ENCODE peak calls at places on chromosomes 11 and 22, in seven cellular contexts. One of them, this sample, is unnamed.

GRCh38 chr11:8384199-8384821 is 120.6 kb upstream of the LMO1 start:
- DNase-seq in IMR-90: no peak
- DNase-seq in fibroblast of lung: peak; percentile 42
- DNase-seq in GM23338: peak; percentile 73
- DNase-seq in sigmoid colon: peak; percentile 79
- DNase-seq in ovary: peak; percentile 55
- DNase-seq in HCT116: no peak
- DNase-seq in this sample: peak; percentile 83

GRCh38 chr11:73530109-73530508 is 67.8 kb downstream of the FAM168A start:
- DNase-seq in IMR-90: no peak
- DNase-seq in fibroblast of lung: no peak
- DNase-seq in GM23338: peak; percentile 82
- DNase-seq in sigmoid colon: no peak
- DNase-seq in ovary: no peak
- DNase-seq in HCT116: no peak
- DNase-seq in this sample: peak; percentile 80

GRCh38 chr11:70399681-70400112 is 1.4 kb downstream of the CTTN start:
- DNase-seq in IMR-90: peak; percentile 97
- DNase-seq in fibroblast of lung: peak; percentile 94
- DNase-seq in GM23338: peak; percentile 76
- DNase-seq in sigmoid colon: peak; percentile 94
- DNase-seq in ovary: peak; percentile 95
- DNase-seq in HCT116: peak; percentile 87
- DNase-seq in this sample: peak; percentile 77

GRCh38 chr11:44751066-44751465 is 24.3 kb downstream of the TSPAN18 start:
- DNase-seq in IMR-90: no peak
- DNase-seq in fibroblast of lung: no peak
- DNase-seq in GM23338: no peak
- DNase-seq in sigmoid colon: no peak
- DNase-seq in ovary: no peak
- DNase-seq in HCT116: no peak
- DNase-seq in this sample: peak; percentile 32

GRCh38 chr11:33804471-33804870 is 30.2 kb upstream of the FBXO3 start:
- DNase-seq in IMR-90: no peak
- DNase-seq in fibroblast of lung: peak; percentile 5
- DNase-seq in GM23338: no peak
- DNase-seq in sigmoid colon: no peak
- DNase-seq in ovary: no peak
- DNase-seq in HCT116: no peak
- DNase-seq in this sample: no peak

GRCh38 chr11:62245271-62245753 is 3.3 kb downstream of the SCGB1D2 start:
- DNase-seq in IMR-90: peak; percentile 28
- DNase-seq in fibroblast of lung: peak; percentile 14
- DNase-seq in GM23338: peak; percentile 75
- DNase-seq in sigmoid colon: no peak
- DNase-seq in ovary: no peak
- DNase-seq in HCT116: no peak
- DNase-seq in this sample: peak; percentile 92

GRCh38 chr11:119237515-119237914 is 31.4 kb downstream of the CBL start:
- DNase-seq in IMR-90: no peak
- DNase-seq in fibroblast of lung: no peak
- DNase-seq in GM23338: no peak
- DNase-seq in sigmoid colon: no peak
- DNase-seq in ovary: no peak
- DNase-seq in HCT116: no peak
- DNase-seq in this sample: no peak

GRCh38 chr22:47204002-47204979 is 441.8 kb downstream of the TBC1D22A start:
- DNase-seq in IMR-90: no peak
- DNase-seq in fibroblast of lung: no peak
- DNase-seq in GM23338: no peak
- DNase-seq in sigmoid colon: peak; percentile 72
- DNase-seq in ovary: peak; percentile 85
- DNase-seq in HCT116: no peak
- DNase-seq in this sample: peak; percentile 30

GRCh38 chr11:17010851-17011420 is 3.3 kb downstream of the PLEKHA7 start:
- DNase-seq in IMR-90: no peak
- DNase-seq in fibroblast of lung: no peak
- DNase-seq in GM23338: peak; percentile 53
- DNase-seq in sigmoid colon: peak; percentile 54
- DNase-seq in ovary: no peak
- DNase-seq in HCT116: no peak
- DNase-seq in this sample: peak; percentile 65

GRCh38 chr11:132959663-132960062 is 572.6 kb downstream of the OPCML start:
- DNase-seq in IMR-90: no peak
- DNase-seq in fibroblast of lung: no peak
- DNase-seq in GM23338: no peak
- DNase-seq in sigmoid colon: no peak
- DNase-seq in ovary: no peak
- DNase-seq in HCT116: no peak
- DNase-seq in this sample: no peak

GRCh38 chr22:20653795-20654342 is 120.0 kb upstream of the SERPIND1 start:
- DNase-seq in IMR-90: no peak
- DNase-seq in fibroblast of lung: no peak
- DNase-seq in GM23338: no peak
- DNase-seq in sigmoid colon: no peak
- DNase-seq in ovary: no peak
- DNase-seq in HCT116: no peak
- DNase-seq in this sample: no peak

GRCh38 chr22:24046024-24046423 is 34.9 kb downstream of the CABIN1 start:
- DNase-seq in IMR-90: no peak
- DNase-seq in fibroblast of lung: peak; percentile 11
- DNase-seq in GM23338: no peak
- DNase-seq in sigmoid colon: no peak
- DNase-seq in ovary: no peak
- DNase-seq in HCT116: no peak
- DNase-seq in this sample: no peak

GRCh38 chr11:9868641-9869040 is 204.8 kb downstream of the SWAP70 start:
- DNase-seq in IMR-90: no peak
- DNase-seq in fibroblast of lung: no peak
- DNase-seq in GM23338: no peak
- DNase-seq in sigmoid colon: no peak
- DNase-seq in ovary: no peak
- DNase-seq in HCT116: no peak
- DNase-seq in this sample: no peak

DNA sequence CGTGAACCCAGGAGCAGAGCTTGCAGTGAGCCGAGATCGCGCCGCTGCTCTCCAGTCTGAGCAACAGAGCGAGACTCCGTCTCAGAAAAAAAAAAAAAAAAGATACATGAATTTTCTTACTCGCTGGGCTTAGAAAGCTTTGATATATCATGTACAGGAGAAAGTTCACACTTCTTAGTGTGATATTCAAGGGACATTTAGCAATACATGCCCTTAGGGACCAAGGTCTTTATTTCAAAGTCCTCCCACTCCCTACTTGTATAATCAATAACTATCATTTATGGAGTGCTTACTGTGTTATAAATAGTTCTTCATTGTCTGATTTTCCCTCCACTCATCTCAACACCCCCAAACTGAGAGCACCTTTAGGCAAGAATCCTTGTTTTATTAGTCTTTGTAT is 103.3 kb downstream of the UVRAG start:
- DNase-seq in IMR-90: no peak
- DNase-seq in fibroblast of lung: no peak
- DNase-seq in GM23338: no peak
- DNase-seq in sigmoid colon: no peak
- DNase-seq in ovary: no peak
- DNase-seq in HCT116: no peak
- DNase-seq in this sample: no peak
- H3K4me1 ChIP-seq in IMR-90: peaks cover 2% of the 10 kb centered on the region
- H3K4me1 ChIP-seq in fibroblast of lung: no peaks in the 10 kb centered on the region
- H3K4me1 ChIP-seq in GM23338: no peaks in the 10 kb centered on the region
- H3K4me1 ChIP-seq in sigmoid colon: peaks cover 24% of the 10 kb centered on the region
- H3K4me1 ChIP-seq in ovary: no peaks in the 10 kb centered on the region
- H3K4me1 ChIP-seq in HCT116: no peaks in the 10 kb centered on the region
- H3K4me1 ChIP-seq in this sample: no peaks in the 10 kb centered on the region

DNA sequence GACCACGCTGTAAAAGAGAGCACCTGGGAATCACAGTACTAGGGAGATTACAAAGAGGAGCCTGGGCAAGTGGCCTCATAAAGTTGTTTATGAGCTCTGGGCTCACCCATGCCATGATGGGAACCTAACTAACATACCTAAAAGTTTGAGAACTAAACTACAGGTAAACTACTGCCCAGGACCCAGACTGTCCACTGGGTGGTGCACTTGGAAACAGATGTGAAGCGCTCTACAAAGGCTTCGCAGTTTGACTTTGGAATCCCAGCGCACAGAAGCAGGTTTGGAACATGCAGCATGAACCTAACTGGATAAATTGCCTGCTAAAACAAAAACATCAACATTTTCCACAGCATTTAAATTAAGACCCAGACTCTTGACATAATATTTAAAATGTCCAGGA is 418.6 kb downstream of the FAM181B start:
- DNase-seq in IMR-90: no peak
- DNase-seq in fibroblast of lung: no peak
- DNase-seq in GM23338: peak; percentile 81
- DNase-seq in sigmoid colon: peak; percentile 53
- DNase-seq in ovary: peak; percentile 10
- DNase-seq in HCT116: no peak
- DNase-seq in this sample: peak; percentile 88
- TF ChIP-seq CTCF in IMR-90: no peak
- TF ChIP-seq CTCF in fibroblast of lung: no peak
- TF ChIP-seq CTCF in GM23338: peak; percentile 81
- TF ChIP-seq CTCF in sigmoid colon: no peak
- TF ChIP-seq CTCF in ovary: no peak
- TF ChIP-seq CTCF in HCT116: peak; percentile 7
- TF ChIP-seq CTCF in this sample: peak; percentile 84

DNA sequence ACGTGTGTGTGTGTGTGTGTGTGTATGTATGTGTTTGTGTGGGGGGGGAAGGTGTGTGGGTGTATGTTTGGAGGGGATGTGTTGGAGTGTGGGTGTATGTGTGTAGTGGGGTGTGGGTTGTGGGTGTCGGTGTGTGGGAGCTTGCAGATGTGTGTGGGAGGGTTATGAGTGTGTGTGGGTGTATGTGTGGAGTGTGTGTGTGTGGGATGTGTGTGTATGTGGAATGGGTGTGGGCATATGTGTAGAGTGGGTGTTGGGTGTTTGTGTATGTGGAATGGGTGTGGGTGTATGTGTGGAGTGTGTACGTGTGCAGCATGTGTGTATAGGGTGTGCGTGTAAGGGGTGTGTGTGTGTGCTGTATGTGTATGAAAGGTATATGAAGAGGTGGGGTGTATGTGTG is 14.7 kb downstream of the STX3 start:
- DNase-seq in IMR-90: no peak
- DNase-seq in fibroblast of lung: no peak
- DNase-seq in GM23338: no peak
- DNase-seq in sigmoid colon: no peak
- DNase-seq in ovary: no peak
- DNase-seq in HCT116: no peak
- DNase-seq in this sample: no peak
- H3K4me1 ChIP-seq in IMR-90: no peaks in the 10 kb centered on the region
- H3K4me1 ChIP-seq in fibroblast of lung: no peaks in the 10 kb centered on the region
- H3K4me1 ChIP-seq in GM23338: peaks cover 3% of the 10 kb centered on the region
- H3K4me1 ChIP-seq in sigmoid colon: no peaks in the 10 kb centered on the region
- H3K4me1 ChIP-seq in ovary: peaks cover 4% of the 10 kb centered on the region
- H3K4me1 ChIP-seq in HCT116: peaks cover 5% of the 10 kb centered on the region
- H3K4me1 ChIP-seq in this sample: peaks cover 14% of the 10 kb centered on the region

GRCh38 chr22:21966643-21967516 is 14.2 kb upstream of the PPM1F start:
- DNase-seq in IMR-90: no peak
- DNase-seq in fibroblast of lung: no peak
- DNase-seq in GM23338: no peak
- DNase-seq in sigmoid colon: no peak
- DNase-seq in ovary: no peak
- DNase-seq in HCT116: no peak
- DNase-seq in this sample: no peak

GRCh38 chr22:21967693-21968271 is 14.8 kb downstream of the TOP3B start:
- DNase-seq in IMR-90: no peak
- DNase-seq in fibroblast of lung: no peak
- DNase-seq in GM23338: no peak
- DNase-seq in sigmoid colon: no peak
- DNase-seq in ovary: no peak
- DNase-seq in HCT116: no peak
- DNase-seq in this sample: no peak

GRCh38 chr22:21964918-21965484 is 12.4 kb upstream of the PPM1F start:
- DNase-seq in IMR-90: no peak
- DNase-seq in fibroblast of lung: no peak
- DNase-seq in GM23338: no peak
- DNase-seq in sigmoid colon: no peak
- DNase-seq in ovary: no peak
- DNase-seq in HCT116: no peak
- DNase-seq in this sample: no peak

GRCh38 chr22:21964234-21964633 is 11.6 kb upstream of the PPM1F start:
- DNase-seq in IMR-90: no peak
- DNase-seq in fibroblast of lung: no peak
- DNase-seq in GM23338: no peak
- DNase-seq in sigmoid colon: no peak
- DNase-seq in ovary: no peak
- DNase-seq in HCT116: no peak
- DNase-seq in this sample: no peak

GRCh38 chr22:21965762-21966288 is 13.2 kb upstream of the PPM1F start:
- DNase-seq in IMR-90: no peak
- DNase-seq in fibroblast of lung: no peak
- DNase-seq in GM23338: no peak
- DNase-seq in sigmoid colon: no peak
- DNase-seq in ovary: no peak
- DNase-seq in HCT116: no peak
- DNase-seq in this sample: no peak
- TF ChIP-seq CTCF in IMR-90: no peak
- TF ChIP-seq CTCF in fibroblast of lung: no peak
- TF ChIP-seq CTCF in GM23338: no peak
- TF ChIP-seq CTCF in sigmoid colon: no peak
- TF ChIP-seq CTCF in ovary: no peak
- TF ChIP-seq CTCF in HCT116: no peak
- TF ChIP-seq CTCF in this sample: no peak

GRCh38 chr22:45503816-45504702 is 1.4 kb downstream of the FBLN1 start:
- DNase-seq in IMR-90: peak; percentile 72
- DNase-seq in fibroblast of lung: peak; percentile 63
- DNase-seq in GM23338: peak; percentile 80
- DNase-seq in sigmoid colon: no peak
- DNase-seq in ovary: no peak
- DNase-seq in HCT116: no peak
- DNase-seq in this sample: peak; percentile 87
- H3K4me1 ChIP-seq in IMR-90: peaks cover 18% of the 10 kb centered on the region
- H3K4me1 ChIP-seq in fibroblast of lung: peaks cover 2% of the 10 kb centered on the region
- H3K4me1 ChIP-seq in GM23338: peaks cover 40% of the 10 kb centered on the region
- H3K4me1 ChIP-seq in sigmoid colon: peaks cover 48% of the 10 kb centered on the region
- H3K4me1 ChIP-seq in ovary: peaks cover 6% of the 10 kb centered on the region
- H3K4me1 ChIP-seq in HCT116: peaks cover 13% of the 10 kb centered on the region
- H3K4me1 ChIP-seq in this sample: peaks cover 3% of the 10 kb centered on the region

GRCh38 chr11:83736689-83737088 is 450.5 kb upstream of the CCDC90B start:
- DNase-seq in IMR-90: no peak
- DNase-seq in fibroblast of lung: no peak
- DNase-seq in GM23338: no peak
- DNase-seq in sigmoid colon: no peak
- DNase-seq in ovary: no peak
- DNase-seq in HCT116: no peak
- DNase-seq in this sample: no peak
- TF ChIP-seq CTCF in IMR-90: no peak
- TF ChIP-seq CTCF in fibroblast of lung: no peak
- TF ChIP-seq CTCF in GM23338: no peak
- TF ChIP-seq CTCF in sigmoid colon: no peak
- TF ChIP-seq CTCF in ovary: no peak
- TF ChIP-seq CTCF in HCT116: no peak
- TF ChIP-seq CTCF in this sample: no peak